ENCODE peak calls at places on chromosome 11, in four cellular contexts. I is ureter, L is NCI-H774, U is HT1080. B is an unnamed sample.

GRCh38 chr11:11202885-11203284 is 150.2 kb downstream of the CSNK2A3 start:
- DNase-seq in L (no peak), U (no peak), I (no peak), B (no peak)

GRCh38 chr11:44006882-44007495 is 40.8 kb upstream of the ACCSL start:
- DNase-seq in I (peak), U (no peak), L (no peak), B (no peak)

GRCh38 chr11:134642206-134642605 is 230.2 kb upstream of the B3GAT1 start:
- DNase-seq in U (no peak), I (peak), L (no peak), B (no peak)

GRCh38 chr11:122711831-122712378 is 56.4 kb downstream of the UBASH3B start:
- DNase-seq in I (no peak), U (peak), L (no peak), B (peak)

GRCh38 chr11:35524780-35525179 is 636 bp downstream of the PAMR1 start:
- DNase-seq in I (no peak), U (peak), L (no peak), B (no peak)

GRCh38 chr11:6505577-6506240 is 8.6 kb downstream of the DNHD1 start:
- DNase-seq in L (peak), U (peak), I (no peak), B (peak)

GRCh38 chr11:80157447-80157846 is 716.6 kb upstream of the TENM4 start:
- DNase-seq in I (no peak), U (no peak), L (no peak), B (no peak)

GRCh38 chr11:5476184-5476819 is 12.2 kb upstream of the OR52D1 start:
- DNase-seq in L (peak), U (no peak), I (no peak), B (no peak)

GRCh38 chr11:13962562-13963168 is at the start of gene SPON1:
- DNase-seq in U (no peak), I (peak), L (peak), B (no peak)

GRCh38 chr11:19353287-19353686 is 112.5 kb upstream of the E2F8 start:
- DNase-seq in I (no peak), U (no peak), L (no peak), B (no peak)

GRCh38 chr11:132704796-132705375 is 827.4 kb downstream of the OPCML start:
- DNase-seq in U (no peak), I (no peak), L (peak), B (peak)

GRCh38 chr11:117925198-117925925 is 3.8 kb downstream of the TMPRSS13 start:
- DNase-seq in I (no peak), L (peak), U (no peak), B (no peak)

GRCh38 chr11:46112961-46113617 is 8.2 kb downstream of the PHF21A start:
- DNase-seq in U (peak), L (peak), I (no peak), B (no peak)

B was measured in LNCaP clone FGC.